ENCODE peak calls at places on chromosomes 2 and 18, in six cellular contexts. U, O, H, J, N and Y are unnamed samples.

GRCh38 chr2:16513626-16514025 is 152.0 kb downstream of the CYRIA start:
- DNase-seq in U (no peak), O (no peak), H (no peak), J (no peak), N (no peak), Y (no peak)

GRCh38 chr2:191894681-191895147 is 47.8 kb upstream of the CAVIN2 start:
- DNase-seq in U (peak), O (no peak), H (peak), J (no peak), N (no peak), Y (no peak)

GRCh38 chr2:150230004-150230403 is 257.5 kb downstream of the RND3 start:
- DNase-seq in U (no peak), O (no peak), H (no peak), J (no peak), N (no peak), Y (no peak)

GRCh38 chr2:122236152-122236892 is 480.9 kb downstream of the TSN start:
- DNase-seq in U (peak), O (no peak), H (peak), J (no peak), N (no peak), Y (no peak)

GRCh38 chr2:113966832-113967231 is 76.9 kb downstream of the ACTR3 start:
- DNase-seq in U (peak), O (no peak), H (peak), J (no peak), N (no peak), Y (peak)

GRCh38 chr2:112877423-112877822 is 33.5 kb upstream of the IL37 start:
- DNase-seq in U (peak), O (no peak), H (no peak), J (no peak), N (no peak), Y (no peak)

GRCh38 chr2:39632871-39633270 is 32.8 kb upstream of the TMEM178A start:
- DNase-seq in U (peak), O (no peak), H (peak), J (no peak), N (no peak), Y (no peak)

GRCh38 chr2:190837417-190837816 is 43.2 kb upstream of the GLS start:
- DNase-seq in U (peak), O (no peak), H (no peak), J (no peak), N (no peak), Y (peak)

GRCh38 chr2:58044145-58044544 is 2.5 kb upstream of the VRK2 start:
- DNase-seq in U (no peak), O (no peak), H (no peak), J (no peak), N (no peak), Y (no peak)

GRCh38 chr2:155842103-155842502 is 490.4 kb downstream of the NR4A2 start:
- DNase-seq in U (peak), O (no peak), H (no peak), J (no peak), N (no peak), Y (peak)

GRCh38 chr2:165621086-165621560 is 151.6 kb downstream of the CSRNP3 start:
- DNase-seq in U (peak), O (no peak), H (no peak), J (no peak), N (no peak), Y (no peak)

GRCh38 chr18:63752661-63753060 is 22.6 kb upstream of the SERPINB7 start:
- DNase-seq in U (no peak), O (no peak), H (no peak), J (no peak), N (no peak), Y (no peak)

GRCh38 chr18:7633171-7633570 is 66.1 kb downstream of the PTPRM start:
- DNase-seq in U (peak), O (no peak), H (no peak), J (no peak), N (no peak), Y (no peak)

GRCh38 chr2:150619607-150620330 is 132.3 kb upstream of the RND3 start:
- DNase-seq in U (peak), O (no peak), H (peak), J (no peak), N (no peak), Y (peak)

GRCh38 chr2:119442850-119443249 is 11.2 kb downstream of the TMEM37 start:
- DNase-seq in U (no peak), O (no peak), H (no peak), J (peak), N (no peak), Y (no peak)

GRCh38 chr2:238096311-238097011 is 3.7 kb upstream of the ESPNL start:
- DNase-seq in U (no peak), O (no peak), H (no peak), J (peak), N (no peak), Y (no peak)

GRCh38 chr2:148255929-148256328 is 235.0 kb downstream of the MBD5 start:
- DNase-seq in U (no peak), O (no peak), H (no peak), J (no peak), N (no peak), Y (no peak)